ENCODE peak calls at places on chromosomes 5 and 9, in five cellular contexts. K is sigmoid colon, Y is DMS53, S is progenitor cell of endocrine pancreas, Z is OCI-M1. N is an unnamed sample.

GRCh38 chr5:181281984-181282316 is 21.0 kb upstream of the TRIM52 start:
- DNase-seq in K (no peak), Y (no peak), S (no peak), Z (no peak), N (no peak)

GRCh38 chr5:67061511-67061910 is 135.1 kb downstream of the CD180 start:
- DNase-seq in K (no peak), Y (no peak), S (no peak), Z (no peak), N (no peak)

GRCh38 chr5:136424835-136425694 is 59.7 kb upstream of the TRPC7 start:
- DNase-seq in K (no peak), Y (peak), S (peak), Z (peak), N (peak)

GRCh38 chr5:138961221-138961620 is 86.1 kb upstream of the LRRTM2 start:
- DNase-seq in K (no peak), Y (peak), S (no peak), Z (no peak), N (no peak)

GRCh38 chr5:55904152-55904551 is 53.0 kb downstream of the IL31RA start:
- DNase-seq in K (no peak), Y (no peak), S (no peak), Z (no peak), N (no peak)

GRCh38 chr9:133051966-133052539 is 9.7 kb upstream of the CEL start:
- DNase-seq in K (no peak), Y (no peak), S (no peak), Z (no peak), N (no peak)

GRCh38 chr5:143828710-143829109 is 16.7 kb downstream of the HMHB1 start:
- DNase-seq in K (no peak), Y (peak), S (no peak), Z (peak), N (no peak)

GRCh38 chr9:116230233-116230632 is 76.6 kb downstream of the PAPPA start:
- DNase-seq in K (no peak), Y (no peak), S (no peak), Z (no peak), N (no peak)

GRCh38 chr5:54024466-54024865 is 285.9 kb downstream of the ARL15 start:
- DNase-seq in K (no peak), Y (no peak), S (no peak), Z (no peak), N (no peak)

GRCh38 chr9:114122628-114123027 is 23.5 kb upstream of the KIF12 start:
- DNase-seq in K (no peak), Y (no peak), S (no peak), Z (no peak), N (no peak)

GRCh38 chr5:120052916-120053828 is 410.9 kb upstream of the PRR16 start:
- DNase-seq in K (no peak), Y (no peak), S (no peak), Z (no peak), N (no peak)

GRCh38 chr5:10464173-10464572 is 22.5 kb downstream of the ROPN1L start:
- DNase-seq in K (no peak), Y (no peak), S (no peak), Z (no peak), N (no peak)

GRCh38 chr5:112412370-112412769 is 6.7 kb downstream of the EPB41L4A start:
- DNase-seq in K (no peak), Y (peak), S (no peak), Z (no peak), N (no peak)

GRCh38 chr5:145316282-145316681 is 518.9 kb downstream of the PRELID2 start:
- DNase-seq in K (no peak), Y (no peak), S (no peak), Z (no peak), N (no peak)

GRCh38 chr5:443239-444151 is 519 bp downstream of the EXOC3 start:
- DNase-seq in K (peak), Y (peak), S (no peak), Z (peak), N (peak)

GRCh38 chr9:123686131-123686848 is 243.6 kb downstream of the DENND1A start:
- DNase-seq in K (no peak), Y (peak), S (no peak), Z (no peak), N (peak)

GRCh38 chr9:73091909-73092308 is 59.8 kb upstream of the ANXA1 start:
- DNase-seq in K (no peak), Y (no peak), S (no peak), Z (no peak), N (peak)

GRCh38 chr5:10552183-10553143 is 11.4 kb upstream of the ANKRD33B start:
- DNase-seq in K (peak), Y (no peak), S (no peak), Z (no peak), N (no peak)

GRCh38 chr9:129685933-129686259 is 20.4 kb downstream of the PRRX2 start:
- DNase-seq in K (no peak), Y (no peak), S (no peak), Z (no peak), N (no peak)

GRCh38 chr9:129175825-129176633 is 2.0 kb downstream of the IER5L start:
- DNase-seq in K (peak), Y (peak), S (peak), Z (peak), N (peak)

GRCh38 chr5:644971-645370 is 32.8 kb downstream of the CEP72 start:
- DNase-seq in K (peak), Y (no peak), S (no peak), Z (no peak), N (no peak)

GRCh38 chr5:73826761-73827450 is 200.9 kb downstream of the ARHGEF28 start:
- DNase-seq in K (no peak), Y (peak), S (no peak), Z (no peak), N (no peak)

GRCh38 chr5:9903806-9904205 is 273.7 kb upstream of the TAS2R1 start:
- DNase-seq in K (no peak), Y (peak), S (no peak), Z (no peak), N (no peak)

GRCh38 chr9:3205421-3206095 is 320.2 kb downstream of the RFX3 start:
- DNase-seq in K (no peak), Y (no peak), S (no peak), Z (no peak), N (no peak)

GRCh38 chr9:110208031-110208430 is at the start of gene C9orf152:
- DNase-seq in K (no peak), Y (peak), S (no peak), Z (no peak), N (peak)

GRCh38 chr9:2157277-2158105 is 142.3 kb downstream of the SMARCA2 start:
- DNase-seq in K (no peak), Y (peak), S (no peak), Z (peak), N (peak)

GRCh38 chr9:114908796-114909448 is 21.5 kb downstream of the TNFSF8 start:
- DNase-seq in K (no peak), Y (peak), S (no peak), Z (no peak), N (no peak)

GRCh38 chr9:135338546-135338945 is 141.0 kb upstream of the PPP1R26 start:
- DNase-seq in K (peak), Y (no peak), S (no peak), Z (no peak), N (no peak)

GRCh38 chr5:143217065-143217803 is 186.3 kb downstream of the NR3C1 start:
- DNase-seq in K (no peak), Y (no peak), S (no peak), Z (peak), N (no peak)

GRCh38 chr5:126624534-126624933 is 23.8 kb downstream of the PHAX start:
- DNase-seq in K (no peak), Y (no peak), S (no peak), Z (no peak), N (no peak)

GRCh38 chr5:177478711-177479646 is 5.5 kb upstream of the DBN1 start:
- DNase-seq in K (peak), Y (peak), S (no peak), Z (peak), N (no peak)

GRCh38 chr5:74510476-74510875 is 130.1 kb downstream of the ENC1 start:
- DNase-seq in K (no peak), Y (no peak), S (no peak), Z (no peak), N (no peak)

GRCh38 chr5:125413861-125414260 is 667.4 kb upstream of the ZNF608 start:
- DNase-seq in K (no peak), Y (no peak), S (no peak), Z (no peak), N (no peak)

GRCh38 chr9:114180701-114181582 is 25.6 kb downstream of the COL27A1 start:
- DNase-seq in K (peak), Y (no peak), S (no peak), Z (no peak), N (no peak)

N was measured in HT-29.